ENCODE peak calls at places on chromosomes 13 and 19, in nine cellular contexts. One of them, this sample, is unnamed.

GRCh38 chr13:99203601-99204579 is 3.2 kb downstream of the UBAC2 start:
- DNase-seq in GM12865: peak
- DNase-seq in stomach: no peak
- DNase-seq in psoas muscle: no peak
- DNase-seq in mucosa of descending colon: no peak
- DNase-seq in GM23338: no peak
- DNase-seq in lower lobe of right lung: no peak
- DNase-seq in cardiac fibroblast: no peak
- DNase-seq in epithelial cell of esophagus: no peak
- DNase-seq in this sample: no peak

GRCh38 chr13:113009743-113010509 is 40.9 kb downstream of the MCF2L start:
- DNase-seq in epithelial cell of esophagus: no peak
- DNase-seq in lower lobe of right lung: no peak
- DNase-seq in GM12865: no peak
- DNase-seq in psoas muscle: no peak
- DNase-seq in GM23338: no peak
- DNase-seq in cardiac fibroblast: peak
- DNase-seq in mucosa of descending colon: no peak
- DNase-seq in stomach: no peak
- DNase-seq in this sample: no peak

GRCh38 chr19:29714953-29715694 is at the start of gene C19orf12:
- DNase-seq in mucosa of descending colon: peak
- DNase-seq in cardiac fibroblast: peak
- DNase-seq in stomach: peak
- DNase-seq in GM12865: peak
- DNase-seq in psoas muscle: peak
- DNase-seq in GM23338: peak
- DNase-seq in epithelial cell of esophagus: peak
- DNase-seq in lower lobe of right lung: peak
- DNase-seq in this sample: peak

GRCh38 chr19:34482380-34483250 is 1.1 kb downstream of the WTIP start:
- DNase-seq in mucosa of descending colon: no peak
- DNase-seq in GM23338: peak
- DNase-seq in epithelial cell of esophagus: peak
- DNase-seq in psoas muscle: no peak
- DNase-seq in cardiac fibroblast: peak
- DNase-seq in GM12865: no peak
- DNase-seq in lower lobe of right lung: no peak
- DNase-seq in stomach: no peak
- DNase-seq in this sample: no peak

GRCh38 chr13:77112961-77113360 is 86.0 kb upstream of the FBXL3 start:
- DNase-seq in stomach: no peak
- DNase-seq in GM23338: no peak
- DNase-seq in psoas muscle: no peak
- DNase-seq in mucosa of descending colon: no peak
- DNase-seq in cardiac fibroblast: no peak
- DNase-seq in epithelial cell of esophagus: no peak
- DNase-seq in GM12865: no peak
- DNase-seq in lower lobe of right lung: no peak
- DNase-seq in this sample: no peak

GRCh38 chr19:892243-892996 is 567 bp downstream of the MED16 start:
- DNase-seq in lower lobe of right lung: no peak
- DNase-seq in epithelial cell of esophagus: no peak
- DNase-seq in cardiac fibroblast: no peak
- DNase-seq in GM23338: peak
- DNase-seq in GM12865: peak
- DNase-seq in mucosa of descending colon: no peak
- DNase-seq in psoas muscle: no peak
- DNase-seq in stomach: no peak
- DNase-seq in this sample: peak

GRCh38 chr13:95155504-95155903 is 145.7 kb downstream of the ABCC4 start:
- DNase-seq in stomach: no peak
- DNase-seq in mucosa of descending colon: no peak
- DNase-seq in cardiac fibroblast: no peak
- DNase-seq in GM12865: no peak
- DNase-seq in lower lobe of right lung: no peak
- DNase-seq in epithelial cell of esophagus: no peak
- DNase-seq in psoas muscle: no peak
- DNase-seq in GM23338: no peak
- DNase-seq in this sample: no peak

GRCh38 chr13:29908411-29908810 is 58.0 kb upstream of the UBL3 start:
- DNase-seq in psoas muscle: peak
- DNase-seq in mucosa of descending colon: no peak
- DNase-seq in GM12865: no peak
- DNase-seq in GM23338: no peak
- DNase-seq in lower lobe of right lung: no peak
- DNase-seq in cardiac fibroblast: peak
- DNase-seq in stomach: no peak
- DNase-seq in epithelial cell of esophagus: peak
- DNase-seq in this sample: no peak

GRCh38 chr19:28065026-28065425 is 1147.9 kb downstream of the UQCRFS1 start:
- DNase-seq in cardiac fibroblast: no peak
- DNase-seq in epithelial cell of esophagus: no peak
- DNase-seq in GM12865: no peak
- DNase-seq in mucosa of descending colon: no peak
- DNase-seq in lower lobe of right lung: no peak
- DNase-seq in GM23338: peak
- DNase-seq in stomach: no peak
- DNase-seq in psoas muscle: no peak
- DNase-seq in this sample: no peak

GRCh38 chr19:58007285-58007684 is 4.7 kb upstream of the ZNF606 start:
- DNase-seq in GM12865: no peak
- DNase-seq in stomach: no peak
- DNase-seq in GM23338: peak
- DNase-seq in mucosa of descending colon: no peak
- DNase-seq in cardiac fibroblast: no peak
- DNase-seq in epithelial cell of esophagus: no peak
- DNase-seq in lower lobe of right lung: no peak
- DNase-seq in psoas muscle: no peak
- DNase-seq in this sample: no peak

GRCh38 chr13:41458187-41458938 is 1.0 kb downstream of the RGCC start:
- DNase-seq in epithelial cell of esophagus: peak
- DNase-seq in cardiac fibroblast: no peak
- DNase-seq in GM23338: peak
- DNase-seq in stomach: peak
- DNase-seq in GM12865: peak
- DNase-seq in psoas muscle: peak
- DNase-seq in mucosa of descending colon: peak
- DNase-seq in lower lobe of right lung: peak
- DNase-seq in this sample: peak

GRCh38 chr13:84187626-84188025 is 305.4 kb upstream of the SLITRK1 start:
- DNase-seq in GM23338: no peak
- DNase-seq in cardiac fibroblast: no peak
- DNase-seq in mucosa of descending colon: no peak
- DNase-seq in epithelial cell of esophagus: peak
- DNase-seq in stomach: no peak
- DNase-seq in GM12865: no peak
- DNase-seq in lower lobe of right lung: no peak
- DNase-seq in psoas muscle: no peak
- DNase-seq in this sample: no peak

GRCh38 chr13:61432029-61432428 is 16.4 kb upstream of the PCDH20 start:
- DNase-seq in psoas muscle: no peak
- DNase-seq in cardiac fibroblast: no peak
- DNase-seq in stomach: no peak
- DNase-seq in lower lobe of right lung: no peak
- DNase-seq in GM12865: no peak
- DNase-seq in GM23338: no peak
- DNase-seq in epithelial cell of esophagus: no peak
- DNase-seq in mucosa of descending colon: no peak
- DNase-seq in this sample: no peak

GRCh38 chr13:72864142-72865035 is 82.5 kb downstream of the PIBF1 start:
- DNase-seq in stomach: no peak
- DNase-seq in mucosa of descending colon: no peak
- DNase-seq in GM23338: no peak
- DNase-seq in lower lobe of right lung: no peak
- DNase-seq in epithelial cell of esophagus: no peak
- DNase-seq in cardiac fibroblast: peak
- DNase-seq in GM12865: peak
- DNase-seq in psoas muscle: no peak
- DNase-seq in this sample: no peak

GRCh38 chr13:84672616-84673015 is 790.3 kb upstream of the SLITRK1 start:
- DNase-seq in psoas muscle: no peak
- DNase-seq in epithelial cell of esophagus: no peak
- DNase-seq in GM23338: no peak
- DNase-seq in cardiac fibroblast: no peak
- DNase-seq in GM12865: no peak
- DNase-seq in stomach: no peak
- DNase-seq in mucosa of descending colon: no peak
- DNase-seq in lower lobe of right lung: no peak
- DNase-seq in this sample: no peak

GRCh38 chr19:4518345-4519171 is at the start of gene PLIN4:
- DNase-seq in psoas muscle: peak
- DNase-seq in lower lobe of right lung: no peak
- DNase-seq in cardiac fibroblast: peak
- DNase-seq in mucosa of descending colon: no peak
- DNase-seq in GM23338: peak
- DNase-seq in stomach: peak
- DNase-seq in epithelial cell of esophagus: no peak
- DNase-seq in GM12865: no peak
- DNase-seq in this sample: peak

GRCh38 chr13:101465877-101466276 is 13.4 kb downstream of the ITGBL1 start:
- DNase-seq in epithelial cell of esophagus: no peak
- DNase-seq in lower lobe of right lung: no peak
- DNase-seq in GM23338: no peak
- DNase-seq in mucosa of descending colon: no peak
- DNase-seq in psoas muscle: no peak
- DNase-seq in GM12865: no peak
- DNase-seq in stomach: no peak
- DNase-seq in cardiac fibroblast: no peak
- DNase-seq in this sample: no peak

DNA sequence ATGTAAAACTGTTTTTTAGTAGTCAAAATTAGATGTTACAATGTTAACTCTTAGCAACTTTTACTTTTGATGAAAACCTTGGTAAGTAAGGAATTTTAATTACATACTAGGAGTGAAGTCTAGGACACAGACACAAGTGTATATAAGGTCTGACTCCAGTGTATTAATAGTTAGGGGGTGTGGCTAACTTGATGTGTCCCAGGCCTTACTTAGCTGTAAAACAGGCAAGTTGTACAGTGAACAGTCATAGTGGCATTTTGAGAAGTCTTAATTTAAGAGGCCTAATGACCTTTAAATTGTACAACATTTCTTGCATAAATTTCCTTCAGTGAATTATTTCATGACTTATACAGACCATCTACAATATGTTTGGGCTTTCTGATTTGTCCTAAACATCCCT is 6.8 kb downstream of the ZNF431 start:
- DNase-seq in mucosa of descending colon: no peak
- DNase-seq in GM12865: no peak
- DNase-seq in lower lobe of right lung: no peak
- DNase-seq in psoas muscle: no peak
- DNase-seq in cardiac fibroblast: no peak
- DNase-seq in stomach: no peak
- DNase-seq in epithelial cell of esophagus: no peak
- DNase-seq in GM23338: no peak
- DNase-seq in this sample: no peak
- H3K4me3 ChIP-seq in mucosa of descending colon: no peak
- H3K4me3 ChIP-seq in GM12865: no peak
- H3K4me3 ChIP-seq in lower lobe of right lung: no peak
- H3K4me3 ChIP-seq in psoas muscle: no peak
- H3K4me3 ChIP-seq in cardiac fibroblast: no peak
- H3K4me3 ChIP-seq in stomach: no peak
- H3K4me3 ChIP-seq in epithelial cell of esophagus: no peak
- H3K4me3 ChIP-seq in GM23338: no peak
- H3K4me3 ChIP-seq in this sample: no peak

DNA sequence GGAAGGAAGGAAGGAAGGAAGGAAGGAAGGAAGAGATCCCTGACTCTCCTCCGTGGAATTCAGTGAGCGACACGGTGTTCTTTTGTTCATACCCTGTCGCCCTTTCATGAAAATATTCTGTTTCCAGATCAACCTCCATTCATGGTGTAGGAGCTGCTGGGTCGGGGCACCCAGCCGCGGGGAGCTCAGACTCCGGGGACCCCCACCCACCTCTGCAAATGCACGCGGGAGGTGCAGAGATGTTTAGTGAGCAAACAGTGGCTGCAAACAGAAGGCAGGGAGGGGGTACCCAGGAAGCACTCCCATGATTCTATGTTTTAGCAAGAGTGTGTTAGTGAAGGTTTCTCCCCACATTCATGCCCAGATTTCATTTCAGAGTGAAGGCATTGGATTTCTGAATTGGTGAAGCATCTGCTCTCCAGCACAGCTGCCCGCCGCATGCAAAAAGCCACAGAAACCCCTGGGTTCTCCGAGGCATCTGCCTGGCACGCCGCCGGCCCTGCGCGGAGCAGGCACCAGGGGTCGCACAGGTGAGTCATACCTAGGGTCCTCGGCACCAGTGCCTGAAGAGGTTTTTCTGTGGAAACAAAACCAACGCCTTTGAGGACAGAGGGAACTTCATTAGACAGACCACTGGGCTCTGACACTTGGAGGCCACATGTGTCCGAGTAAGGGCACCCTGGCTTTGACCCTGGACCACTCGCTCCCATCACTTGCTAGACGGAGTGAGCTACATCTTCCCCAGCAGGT is 80.6 kb downstream of the ZNF557 start:
- DNase-seq in epithelial cell of esophagus: no peak
- DNase-seq in GM23338: peak
- DNase-seq in lower lobe of right lung: no peak
- DNase-seq in GM12865: no peak
- DNase-seq in psoas muscle: no peak
- DNase-seq in stomach: no peak
- DNase-seq in cardiac fibroblast: no peak
- DNase-seq in mucosa of descending colon: no peak
- DNase-seq in this sample: no peak
- TF ChIP-seq CTCF in epithelial cell of esophagus: no peak
- TF ChIP-seq CTCF in GM23338: no peak
- TF ChIP-seq CTCF in lower lobe of right lung: no peak
- TF ChIP-seq CTCF in GM12865: no peak
- TF ChIP-seq CTCF in psoas muscle: no peak
- TF ChIP-seq CTCF in stomach: no peak
- TF ChIP-seq CTCF in cardiac fibroblast: no peak
- TF ChIP-seq CTCF in mucosa of descending colon: no peak
- TF ChIP-seq CTCF in this sample: no peak

GRCh38 chr13:46389457-46389856 is 2.4 kb upstream of the RUBCNL start:
- DNase-seq in cardiac fibroblast: no peak
- DNase-seq in stomach: no peak
- DNase-seq in psoas muscle: no peak
- DNase-seq in GM12865: no peak
- DNase-seq in lower lobe of right lung: no peak
- DNase-seq in GM23338: peak
- DNase-seq in epithelial cell of esophagus: no peak
- DNase-seq in mucosa of descending colon: no peak
- DNase-seq in this sample: no peak
- H3K4me3 ChIP-seq in cardiac fibroblast: no peak
- H3K4me3 ChIP-seq in stomach: no peak
- H3K4me3 ChIP-seq in psoas muscle: no peak
- H3K4me3 ChIP-seq in GM12865: no peak
- H3K4me3 ChIP-seq in lower lobe of right lung: no peak
- H3K4me3 ChIP-seq in GM23338: no peak
- H3K4me3 ChIP-seq in epithelial cell of esophagus: no peak
- H3K4me3 ChIP-seq in mucosa of descending colon: no peak
- H3K4me3 ChIP-seq in this sample: no peak

DNA sequence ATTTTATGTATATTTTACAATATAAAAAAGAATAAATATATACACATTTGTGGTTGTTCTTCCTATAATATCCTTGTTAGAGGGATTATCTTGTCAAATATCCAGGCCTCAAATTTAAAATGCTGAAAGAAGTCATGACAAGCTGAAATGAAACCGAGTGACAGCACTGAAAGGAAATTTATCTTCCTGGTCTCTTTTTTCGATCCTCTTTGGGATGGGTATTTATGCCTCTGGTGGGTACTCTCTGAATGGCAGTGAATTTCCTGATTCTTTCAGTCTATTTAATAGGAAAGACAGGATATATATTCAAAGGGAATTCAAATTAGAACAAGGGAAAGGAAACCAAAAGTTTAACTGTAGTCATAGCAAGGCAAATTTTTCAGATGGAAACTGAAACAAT is 98.0 kb downstream of the DLEU7 start:
- DNase-seq in GM23338: peak
- DNase-seq in stomach: no peak
- DNase-seq in mucosa of descending colon: no peak
- DNase-seq in cardiac fibroblast: no peak
- DNase-seq in epithelial cell of esophagus: no peak
- DNase-seq in psoas muscle: no peak
- DNase-seq in GM12865: no peak
- DNase-seq in lower lobe of right lung: no peak
- DNase-seq in this sample: no peak
- TF ChIP-seq CTCF in GM23338: peak
- TF ChIP-seq CTCF in stomach: no peak
- TF ChIP-seq CTCF in mucosa of descending colon: no peak
- TF ChIP-seq CTCF in cardiac fibroblast: no peak
- TF ChIP-seq CTCF in epithelial cell of esophagus: no peak
- TF ChIP-seq CTCF in psoas muscle: no peak
- TF ChIP-seq CTCF in GM12865: no peak
- TF ChIP-seq CTCF in lower lobe of right lung: no peak
- TF ChIP-seq CTCF in this sample: no peak

This sample was measured in body of pancreas.